ENCODE peak calls at places on chromosomes 11 and 22, in eight cellular contexts. N is HTR-8/SVneo; P is GM04503; H is AG09309; C is fibroblast of mammary gland; Y is stimulated activated CD8-positive, alpha-beta memory T cell treated with anti-CD3 and anti-CD28 coated beads, Interleukin-2, amount 100 ng/mL, for 1 hour; Z is GM23338; D is IMR-90. K is an unnamed sample.

GRCh38 chr11:20250644-20251247 is 90.5 kb upstream of the DBX1 start:
- DNase-seq in N (no peak), P (no peak), H (no peak), C (no peak), Y (no peak), Z (no peak), D (no peak), K (no peak)

GRCh38 chr22:49620666-49621065 is 207.0 kb downstream of the BRD1 start:
- DNase-seq in N (no peak), P (no peak), H (no peak), C (no peak), Y (no peak), Z (no peak), D (no peak), K (no peak)

GRCh38 chr11:82003671-82004148 is 730.0 kb downstream of the FAM181B start:
- DNase-seq in N (no peak), P (no peak), H (peak; percentile 20), C (peak; percentile 79), Y (no peak), Z (no peak), D (no peak), K (no peak)

GRCh38 chr11:23563591-23563990 is 703.3 kb upstream of the CCDC179 start:
- DNase-seq in N (no peak), P (no peak), H (no peak), C (no peak), Y (no peak), Z (no peak), D (no peak), K (no peak)

GRCh38 chr11:121671276-121672168 is 218.8 kb upstream of the SORL1-AS1 start:
- DNase-seq in N (no peak), P (no peak), H (no peak), C (peak; percentile 62), Y (no peak), Z (no peak), D (peak; percentile 49), K (no peak)

GRCh38 chr11:80702264-80702663 is 1261.4 kb upstream of the TENM4 start:
- DNase-seq in N (no peak), P (no peak), H (no peak), C (peak; percentile 4), Y (no peak), Z (no peak), D (no peak), K (no peak)

GRCh38 chr11:11206457-11206856 is 146.6 kb downstream of the CSNK2A3 start:
- DNase-seq in N (no peak), P (no peak), H (no peak), C (no peak), Y (no peak), Z (no peak), D (no peak), K (no peak)

GRCh38 chr11:130533871-130534270 is 85.4 kb downstream of the ADAMTS15 start:
- DNase-seq in N (no peak), P (no peak), H (no peak), C (no peak), Y (no peak), Z (no peak), D (no peak), K (no peak)

GRCh38 chr22:27670701-27671412 is 130.7 kb downstream of the MN1 start:
- DNase-seq in N (peak; percentile 23), P (no peak), H (no peak), C (no peak), Y (no peak), Z (peak; percentile 93), D (no peak), K (no peak)

GRCh38 chr11:61004841-61005240 is 33.4 kb downstream of the CD6 start:
- DNase-seq in N (no peak), P (no peak), H (no peak), C (no peak), Y (no peak), Z (no peak), D (no peak), K (no peak)

GRCh38 chr22:29073618-29074275 is 912 bp downstream of the KREMEN1 start:
- DNase-seq in N (no peak), P (no peak), H (no peak), C (peak; percentile 34), Y (no peak), Z (peak; percentile 83), D (no peak), K (no peak)

GRCh38 chr11:47299078-47299477 is 29.1 kb downstream of the MADD start:
- DNase-seq in N (no peak), P (no peak), H (no peak), C (no peak), Y (no peak), Z (no peak), D (no peak), K (no peak)

GRCh38 chr11:120759046-120759445 is 247.5 kb downstream of the GRIK4 start:
- DNase-seq in N (no peak), P (no peak), H (no peak), C (no peak), Y (no peak), Z (peak; percentile 46), D (no peak), K (no peak)

GRCh38 chr22:24133187-24133965 is 47.9 kb upstream of the SUSD2 start:
- DNase-seq in N (no peak), P (no peak), H (no peak), C (peak; percentile 46), Y (no peak), Z (peak; percentile 51), D (peak; percentile 41), K (no peak)

GRCh38 chr11:78194490-78194889 is 5.8 kb downstream of the USP35 start:
- DNase-seq in N (no peak), P (no peak), H (no peak), C (no peak), Y (no peak), Z (no peak), D (no peak), K (no peak)

GRCh38 chr11:44162662-44163061 is 67.2 kb downstream of the EXT2 start:
- DNase-seq in N (no peak), P (no peak), H (no peak), C (no peak), Y (no peak), Z (no peak), D (no peak), K (no peak)

GRCh38 chr11:19253149-19253540 is 12.4 kb upstream of the E2F8 start:
- DNase-seq in N (no peak), P (no peak), H (no peak), C (peak; percentile 11), Y (no peak), Z (no peak), D (no peak), K (no peak)

GRCh38 chr11:45924036-45924915 is 1.8 kb downstream of the LARGE2 start:
- DNase-seq in N (no peak), P (no peak), H (no peak), C (no peak), Y (no peak), Z (no peak), D (no peak), K (no peak)

K was measured in HCEC 1CT.